ENCODE peak calls at places on chromosome 6, in six cellular contexts. O is stomach, Q is esophagus muscularis mucosa, K is HepG2, G is GM12878, I is SK-N-SH. R is an unnamed sample.

GRCh38 chr6:128233501-128233900 is 286.9 kb downstream of the PTPRK start:
- DNase-seq in O (no peak), Q (no peak), K (no peak), G (no peak), I (no peak), R (no peak)

GRCh38 chr6:16494781-16495180 is 256.4 kb downstream of the GMPR start:
- DNase-seq in O (no peak), Q (no peak), K (no peak), G (peak; percentile 90), I (no peak), R (no peak)

GRCh38 chr6:113707194-113707593 is 150.0 kb upstream of the MARCKS start:
- DNase-seq in O (no peak), Q (peak; percentile 77), K (no peak), G (no peak), I (no peak), R (no peak)

GRCh38 chr6:89433637-89434499 is 916 bp downstream of the ANKRD6 start:
- DNase-seq in O (peak; percentile 29), Q (no peak), K (no peak), G (peak; percentile 24), I (no peak), R (peak; percentile 65)

GRCh38 chr6:83381949-83382348 is 48.9 kb downstream of the ME1 start:
- DNase-seq in O (no peak), Q (no peak), K (no peak), G (no peak), I (no peak), R (no peak)

GRCh38 chr6:125957845-125958244 is 1.3 kb downstream of the HINT3 start:
- DNase-seq in O (no peak), Q (no peak), K (peak; percentile 64), G (no peak), I (no peak), R (no peak)

GRCh38 chr6:131159578-131159977 is 24.3 kb downstream of the AKAP7 start:
- DNase-seq in O (no peak), Q (no peak), K (no peak), G (no peak), I (no peak), R (no peak)

GRCh38 chr6:44498436-44498835 is 110.9 kb downstream of the CDC5L start:
- DNase-seq in O (no peak), Q (no peak), K (no peak), G (no peak), I (no peak), R (no peak)

GRCh38 chr6:126176266-126176665 is 163.6 kb upstream of the CENPW start:
- DNase-seq in O (no peak), Q (no peak), K (peak; percentile 18), G (no peak), I (peak; percentile 8), R (no peak)

GRCh38 chr6:110642711-110643110 is 166.3 kb upstream of the SLC22A16 start:
- DNase-seq in O (no peak), Q (no peak), K (no peak), G (no peak), I (no peak), R (no peak)

GRCh38 chr6:143601501-143601900 is 76.3 kb upstream of the PHACTR2 start:
- DNase-seq in O (no peak), Q (no peak), K (no peak), G (no peak), I (no peak), R (no peak)

GRCh38 chr6:52263709-52264320 is 19.5 kb upstream of the IL17F start:
- DNase-seq in O (peak; percentile 62), Q (no peak), K (peak; percentile 64), G (no peak), I (peak; percentile 66), R (no peak)

GRCh38 chr6:167796668-167797031 is 30.1 kb upstream of the AFDN start:
- DNase-seq in O (no peak), Q (no peak), K (no peak), G (no peak), I (no peak), R (no peak)

GRCh38 chr6:147509900-147510299 is 1.4 kb downstream of the SAMD5 start:
- DNase-seq in O (no peak), Q (no peak), K (peak; percentile 7), G (no peak), I (no peak), R (no peak)

GRCh38 chr6:113182370-113183141 is 674.6 kb upstream of the MARCKS start:
- DNase-seq in O (no peak), Q (no peak), K (peak; percentile 2), G (no peak), I (no peak), R (no peak)

GRCh38 chr6:71190809-71191208 is 97.8 kb upstream of the OGFRL1 start:
- DNase-seq in O (no peak), Q (no peak), K (peak; percentile 11), G (no peak), I (peak; percentile 10), R (no peak)

GRCh38 chr6:27279513-27280063 is 32.1 kb downstream of the PRSS16 start:
- DNase-seq in O (no peak), Q (no peak), K (no peak), G (no peak), I (no peak), R (no peak)

GRCh38 chr6:138205437-138206094 is 12.7 kb downstream of the PBOV1 start:
- DNase-seq in O (no peak), Q (no peak), K (no peak), G (no peak), I (no peak), R (no peak)

GRCh38 chr6:42403415-42403814 is 48.3 kb downstream of the TRERF1 start:
- DNase-seq in O (no peak), Q (no peak), K (no peak), G (no peak), I (no peak), R (no peak)

GRCh38 chr6:168607272-168608112 is 166.5 kb downstream of the SMOC2 start:
- DNase-seq in O (no peak), Q (no peak), K (no peak), G (no peak), I (no peak), R (no peak)

GRCh38 chr6:139764498-139764986 is 390.1 kb upstream of the CITED2 start:
- DNase-seq in O (no peak), Q (no peak), K (peak; percentile 66), G (peak; percentile 66), I (no peak), R (no peak)

GRCh38 chr6:6749791-6750434 is 161.4 kb downstream of the LY86 start:
- DNase-seq in O (peak; percentile 36), Q (no peak), K (peak; percentile 61), G (no peak), I (no peak), R (no peak)

GRCh38 chr6:118894425-118895240 is 681 bp downstream of the ASF1A start:
- DNase-seq in O (peak; percentile 65), Q (no peak), K (peak; percentile 10), G (no peak), I (peak; percentile 81), R (peak; percentile 76)

GRCh38 chr6:120852293-120852849 is 481.9 kb downstream of the TBC1D32 start:
- DNase-seq in O (no peak), Q (no peak), K (no peak), G (no peak), I (no peak), R (no peak)

GRCh38 chr6:120857422-120857821 is 476.9 kb downstream of the TBC1D32 start:
- DNase-seq in O (no peak), Q (no peak), K (no peak), G (no peak), I (no peak), R (no peak)

GRCh38 chr6:120854583-120854982 is 479.7 kb downstream of the TBC1D32 start:
- DNase-seq in O (no peak), Q (no peak), K (no peak), G (no peak), I (no peak), R (no peak)
- TF ChIP-seq EP300 in O (no peak), Q (no peak), K (no peak), G (no peak), I (no peak), R (no peak)

GRCh38 chr6:15065603-15066002 is 180.3 kb upstream of the JARID2 start:
- DNase-seq in O (no peak), Q (no peak), K (no peak), G (no peak), I (no peak), R (no peak)

GRCh38 chr6:15062311-15063252 is 183.3 kb upstream of the JARID2 start:
- DNase-seq in O (no peak), Q (no peak), K (no peak), G (no peak), I (no peak), R (no peak)

GRCh38 chr6:15061908-15062307 is 184.0 kb upstream of the JARID2 start:
- DNase-seq in O (no peak), Q (no peak), K (no peak), G (no peak), I (no peak), R (no peak)

GRCh38 chr6:15063253-15063853 is 182.5 kb upstream of the JARID2 start:
- DNase-seq in O (no peak), Q (no peak), K (peak; percentile 31), G (no peak), I (no peak), R (no peak)

DNA sequence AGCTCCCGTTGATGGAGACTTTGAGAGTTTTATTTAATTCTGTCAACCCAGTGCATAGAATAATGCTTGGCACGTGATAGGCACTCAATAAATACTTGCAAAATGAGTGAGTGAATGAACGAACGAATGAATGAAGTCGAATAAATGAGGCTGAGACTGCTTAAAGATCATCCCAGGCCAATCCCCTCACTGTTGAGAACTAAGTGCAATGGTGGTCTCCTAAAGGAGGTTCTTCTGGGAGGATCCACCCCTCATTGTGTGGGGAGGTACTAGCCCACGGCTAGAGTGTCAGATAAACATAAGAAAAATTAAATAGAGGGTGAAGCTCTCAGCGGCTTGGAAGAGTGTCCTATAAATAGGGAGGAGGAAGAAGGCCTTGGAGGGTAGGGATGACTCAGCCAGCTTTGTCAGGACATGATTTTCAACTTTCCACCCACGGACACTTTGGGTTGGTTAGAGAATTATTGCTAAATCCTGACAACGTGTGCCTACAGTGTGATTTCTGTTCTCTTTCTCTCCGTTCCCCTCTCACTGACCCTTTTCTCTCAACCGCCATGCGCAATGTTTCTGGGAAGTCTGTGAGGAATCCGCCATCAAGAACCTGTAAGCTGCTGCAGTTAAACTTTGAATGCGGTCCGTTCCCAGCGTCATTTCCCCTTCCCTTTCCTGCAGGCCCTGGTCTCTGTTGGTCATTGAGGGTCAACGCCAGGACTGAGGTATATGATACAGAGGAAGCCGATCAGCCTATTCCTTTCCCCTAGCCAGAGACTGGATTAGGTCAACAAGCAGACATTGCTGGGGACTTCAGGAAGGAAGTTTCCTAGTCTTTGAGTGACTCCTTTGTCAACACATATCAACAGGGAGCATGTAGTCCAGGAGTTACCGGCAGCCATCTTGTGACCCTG is 179.2 kb upstream of the JARID2 start:
- DNase-seq in O (no peak), Q (no peak), K (no peak), G (no peak), I (no peak), R (no peak)
- TF ChIP-seq POLR2AphosphoS5 in O (no peak), Q (no peak), K (no peak), G (no peak), I (no peak), R (no peak)

GRCh38 chr6:10759312-10759839 is 11.8 kb downstream of the TMEM14B start:
- DNase-seq in O (no peak), Q (no peak), K (peak; percentile 88), G (no peak), I (peak; percentile 30), R (no peak)

GRCh38 chr6:10759884-10760329 is 12.3 kb downstream of the TMEM14B start:
- DNase-seq in O (no peak), Q (no peak), K (no peak), G (no peak), I (no peak), R (no peak)

GRCh38 chr6:10756085-10756484 is 8.5 kb downstream of the TMEM14B start:
- DNase-seq in O (no peak), Q (no peak), K (no peak), G (no peak), I (no peak), R (no peak)
- H3K36me3 ChIP-seq in O (peaks cover 20% of the 10 kb centered on the region), Q (peaks cover 51% of the 10 kb centered on the region), K (peaks cover 29% of the 10 kb centered on the region), G (no peaks in the 10 kb centered on the region), I (peaks cover 28% of the 10 kb centered on the region), R (peaks cover 61% of the 10 kb centered on the region)

GRCh38 chr6:158040051-158040803 is 58.6 kb downstream of the SYNJ2 start:
- DNase-seq in O (no peak), Q (no peak), K (peak; percentile 99), G (peak; percentile 58), I (peak; percentile 52), R (peak; percentile 54)
- TF ChIP-seq EP300 in O (no peak), Q (no peak), K (peak; percentile 59), G (no peak), I (no peak), R (no peak)